ENCODE peak calls at places on chromosomes 5 and 9, in eight cellular contexts. P is NCI-H1105 treated with DMSO at 0.1 percent for 48 hours; Z is HuH-7; G is A172; K is fibroblast of the conjunctiva; C is dermis microvascular lymphatic vessel endothelial cell; Q is aorta; S is stimulated activated CD8-positive, alpha-beta memory T cell treated with anti-CD3 and anti-CD28 coated beads, Interleukin-4, amount 100 ng/mL, for 4 hours. U is an unnamed sample.

GRCh38 chr9:124676159-124676551 is 95.0 kb downstream of the NR6A1 start:
- DNase-seq in C (no peak), P (no peak), Z (no peak), K (no peak), Q (no peak), G (no peak), S (no peak), U (no peak)

GRCh38 chr9:110444911-110445310 is 107.2 kb upstream of the TXNDC8 start:
- DNase-seq in S (no peak), K (peak; percentile 20), Z (no peak), G (peak; percentile 41), C (no peak), P (no peak), Q (no peak), U (no peak)

GRCh38 chr5:1963941-1964451 is 81.3 kb upstream of the IRX4 start:
- DNase-seq in Q (no peak), S (no peak), G (no peak), P (no peak), C (no peak), Z (no peak), K (no peak), U (no peak)

GRCh38 chr9:75788006-75788634 is 102.4 kb upstream of the PCSK5 start:
- DNase-seq in C (no peak), G (no peak), K (peak; percentile 63), S (no peak), Z (no peak), P (no peak), Q (no peak), U (no peak)

GRCh38 chr5:137466888-137467287 is 32.2 kb downstream of the SPOCK1 start:
- DNase-seq in K (peak; percentile 29), Q (peak; percentile 77), C (no peak), G (no peak), Z (no peak), S (no peak), P (no peak), U (no peak)

GRCh38 chr9:136545065-136545965 is 533 bp downstream of the NOTCH1 start:
- DNase-seq in K (no peak), S (no peak), Q (peak; percentile 85), P (no peak), C (no peak), Z (no peak), G (no peak), U (no peak)

GRCh38 chr9:116580853-116581252 is 106.3 kb upstream of the TRIM32 start:
- DNase-seq in S (no peak), Z (no peak), G (no peak), K (no peak), P (no peak), Q (no peak), C (no peak), U (no peak)

GRCh38 chr5:32030226-32030625 is 143.9 kb downstream of the GOLPH3 start:
- DNase-seq in S (no peak), Z (no peak), Q (no peak), K (no peak), G (peak; percentile 33), P (no peak), C (no peak), U (no peak)

GRCh38 chr9:22107202-22107601 is 98.1 kb upstream of the CDKN2B start:
- DNase-seq in G (no peak), Q (no peak), Z (no peak), C (no peak), S (no peak), K (no peak), P (no peak), U (no peak)

GRCh38 chr5:116557669-116558271 is 16.9 kb downstream of the SEMA6A start:
- DNase-seq in S (no peak), K (no peak), G (peak; percentile 34), P (peak; percentile 21), Q (no peak), Z (no peak), C (no peak), U (no peak)

GRCh38 chr5:140111859-140112551 is 1.9 kb upstream of the PURA start:
- DNase-seq in K (no peak), Z (no peak), C (no peak), P (no peak), Q (no peak), S (no peak), G (no peak), U (no peak)

GRCh38 chr9:77945798-77946197 is 85.8 kb downstream of the GNAQ start:
- DNase-seq in P (no peak), C (no peak), G (no peak), Z (no peak), Q (no peak), S (no peak), K (no peak), U (no peak)

GRCh38 chr5:75277463-75277862 is 40.8 kb upstream of the ANKRD31 start:
- DNase-seq in C (no peak), G (no peak), P (peak; percentile 81), K (no peak), Q (no peak), Z (no peak), S (no peak), U (no peak)

GRCh38 chr5:154193636-154194035 is 3.1 kb downstream of the GALNT10 start:
- DNase-seq in S (no peak), P (no peak), Z (no peak), Q (no peak), G (no peak), K (no peak), C (no peak), U (no peak)

GRCh38 chr5:169652057-169652456 is 15.0 kb downstream of the DOCK2 start:
- DNase-seq in P (peak; percentile 34), Z (no peak), K (no peak), S (no peak), Q (no peak), G (no peak), C (no peak), U (no peak)

GRCh38 chr5:159518361-159518760 is 188.1 kb upstream of the IL12B start:
- DNase-seq in P (no peak), G (no peak), C (no peak), Z (no peak), S (no peak), Q (no peak), K (peak; percentile 34), U (no peak)

GRCh38 chr9:81234924-81235610 is 454.3 kb downstream of the TLE1 start:
- DNase-seq in K (no peak), P (no peak), Z (no peak), Q (no peak), S (no peak), G (no peak), C (no peak), U (no peak)

GRCh38 chr5:139903805-139904565 is 108.4 kb downstream of the PSD2 start:
- DNase-seq in C (no peak), Q (no peak), P (no peak), K (no peak), Z (no peak), G (no peak), S (no peak), U (no peak)

GRCh38 chr5:1793301-1793740 is 6.3 kb downstream of the MRPL36 start:
- DNase-seq in S (no peak), K (no peak), Q (peak; percentile 55), C (no peak), P (no peak), Z (no peak), G (no peak), U (no peak)

GRCh38 chr9:97737429-97737828 is 40.3 kb upstream of the XPA start:
- DNase-seq in P (no peak), K (no peak), S (no peak), Q (no peak), G (peak; percentile 62), Z (peak; percentile 68), C (no peak), U (no peak)

GRCh38 chr5:32144637-32145207 is 29.4 kb downstream of the GOLPH3 start:
- DNase-seq in S (no peak), C (no peak), K (no peak), G (no peak), P (no peak), Q (no peak), Z (no peak), U (no peak)

GRCh38 chr5:74866653-74867162 is 521 bp upstream of the FAM169A start:
- DNase-seq in C (no peak), Z (peak; percentile 46), S (no peak), K (no peak), P (no peak), G (peak; percentile 5), Q (no peak), U (no peak)

GRCh38 chr5:97839338-97840081 is 656.5 kb upstream of the RIOK2 start:
- DNase-seq in Z (no peak), P (no peak), C (peak; percentile 29), S (no peak), G (no peak), Q (no peak), K (peak; percentile 10), U (no peak)

GRCh38 chr5:169804861-169805260 is 167.8 kb downstream of the DOCK2 start:
- DNase-seq in C (no peak), S (no peak), G (no peak), Z (no peak), P (no peak), K (no peak), Q (no peak), U (no peak)

GRCh38 chr9:120985759-120986353 is 59.3 kb upstream of the TRAF1 start:
- DNase-seq in Q (no peak), G (peak; percentile 74), S (no peak), Z (peak; percentile 39), C (peak; percentile 64), P (peak; percentile 54), K (peak; percentile 51), U (no peak)

GRCh38 chr9:116566677-116567488 is 120.2 kb upstream of the TRIM32 start:
- DNase-seq in P (peak; percentile 14), C (no peak), G (no peak), Q (no peak), K (no peak), Z (peak; percentile 51), S (no peak), U (no peak)

GRCh38 chr5:118043531-118043930 is 944.8 kb downstream of the DTWD2 start:
- DNase-seq in Z (no peak), P (no peak), K (no peak), G (no peak), Q (no peak), C (no peak), S (no peak), U (no peak)